ENCODE peak calls at places on chromosomes 13 and 19, in eight cellular contexts. One of them, this sample, is unnamed.
A peak's percentile ranks its signal among the peaks of the same experiment; 100 is the strongest.

GRCh38 chr19:48121909-48122371 is 11.3 kb upstream of the PLA2G4C start:
- DNase-seq in HFFc6: peak; percentile 40
- DNase-seq in GM12865: peak; percentile 54
- DNase-seq in choroid plexus epithelial cell: peak; percentile 30
- DNase-seq in kidney tubule cell: no peak
- DNase-seq in CD4-positive, alpha-beta memory T cell: no peak
- DNase-seq in foreskin fibroblast: peak; percentile 74
- DNase-seq in left ventricle myocardium inferior: no peak
- DNase-seq in this sample: no peak

GRCh38 chr13:106083620-106084350 is 451.7 kb downstream of the EFNB2 start:
- DNase-seq in CD4-positive, alpha-beta memory T cell: no peak
- DNase-seq in HFFc6: peak; percentile 44
- DNase-seq in GM12865: peak; percentile 34
- DNase-seq in kidney tubule cell: peak; percentile 81
- DNase-seq in foreskin fibroblast: peak; percentile 40
- DNase-seq in choroid plexus epithelial cell: peak; percentile 78
- DNase-seq in left ventricle myocardium inferior: no peak
- DNase-seq in this sample: no peak

GRCh38 chr19:46859637-46860124 is 1.1 kb upstream of the ARHGAP35 start:
- DNase-seq in left ventricle myocardium inferior: peak; percentile 75
- DNase-seq in CD4-positive, alpha-beta memory T cell: no peak
- DNase-seq in HFFc6: peak; percentile 70
- DNase-seq in choroid plexus epithelial cell: peak; percentile 87
- DNase-seq in foreskin fibroblast: peak; percentile 62
- DNase-seq in kidney tubule cell: peak; percentile 81
- DNase-seq in GM12865: no peak
- DNase-seq in this sample: no peak

GRCh38 chr13:33284916-33285315 is 639 bp downstream of the STARD13 start:
- DNase-seq in GM12865: no peak
- DNase-seq in left ventricle myocardium inferior: no peak
- DNase-seq in kidney tubule cell: peak; percentile 69
- DNase-seq in HFFc6: no peak
- DNase-seq in foreskin fibroblast: no peak
- DNase-seq in choroid plexus epithelial cell: peak; percentile 46
- DNase-seq in CD4-positive, alpha-beta memory T cell: no peak
- DNase-seq in this sample: no peak

GRCh38 chr13:105679832-105680231 is 855.6 kb downstream of the EFNB2 start:
- DNase-seq in CD4-positive, alpha-beta memory T cell: no peak
- DNase-seq in GM12865: no peak
- DNase-seq in foreskin fibroblast: no peak
- DNase-seq in choroid plexus epithelial cell: no peak
- DNase-seq in left ventricle myocardium inferior: no peak
- DNase-seq in kidney tubule cell: no peak
- DNase-seq in HFFc6: no peak
- DNase-seq in this sample: no peak

GRCh38 chr13:24083141-24083540 is 77.4 kb upstream of the SPATA13 start:
- DNase-seq in foreskin fibroblast: no peak
- DNase-seq in HFFc6: no peak
- DNase-seq in choroid plexus epithelial cell: no peak
- DNase-seq in CD4-positive, alpha-beta memory T cell: no peak
- DNase-seq in left ventricle myocardium inferior: no peak
- DNase-seq in GM12865: no peak
- DNase-seq in kidney tubule cell: no peak
- DNase-seq in this sample: no peak

GRCh38 chr13:106212436-106213010 is 322.9 kb downstream of the EFNB2 start:
- DNase-seq in HFFc6: no peak
- DNase-seq in CD4-positive, alpha-beta memory T cell: no peak
- DNase-seq in left ventricle myocardium inferior: no peak
- DNase-seq in foreskin fibroblast: no peak
- DNase-seq in GM12865: no peak
- DNase-seq in kidney tubule cell: no peak
- DNase-seq in choroid plexus epithelial cell: no peak
- DNase-seq in this sample: no peak

GRCh38 chr13:69970521-69970920 is 137.1 kb upstream of the ATXN8OS start:
- DNase-seq in HFFc6: no peak
- DNase-seq in choroid plexus epithelial cell: no peak
- DNase-seq in kidney tubule cell: peak; percentile 84
- DNase-seq in GM12865: no peak
- DNase-seq in foreskin fibroblast: no peak
- DNase-seq in CD4-positive, alpha-beta memory T cell: no peak
- DNase-seq in left ventricle myocardium inferior: no peak
- DNase-seq in this sample: no peak

GRCh38 chr13:95338905-95339304 is 37.7 kb upstream of the ABCC4 start:
- DNase-seq in CD4-positive, alpha-beta memory T cell: no peak
- DNase-seq in GM12865: no peak
- DNase-seq in HFFc6: no peak
- DNase-seq in choroid plexus epithelial cell: no peak
- DNase-seq in foreskin fibroblast: no peak
- DNase-seq in left ventricle myocardium inferior: no peak
- DNase-seq in kidney tubule cell: no peak
- DNase-seq in this sample: no peak

GRCh38 chr19:13023666-13024065 is 28.4 kb downstream of the NFIX start:
- DNase-seq in HFFc6: no peak
- DNase-seq in left ventricle myocardium inferior: no peak
- DNase-seq in choroid plexus epithelial cell: no peak
- DNase-seq in CD4-positive, alpha-beta memory T cell: no peak
- DNase-seq in GM12865: no peak
- DNase-seq in kidney tubule cell: no peak
- DNase-seq in foreskin fibroblast: no peak
- DNase-seq in this sample: no peak

GRCh38 chr19:28497137-28497536 is 715.8 kb downstream of the UQCRFS1 start:
- DNase-seq in HFFc6: no peak
- DNase-seq in left ventricle myocardium inferior: no peak
- DNase-seq in GM12865: no peak
- DNase-seq in CD4-positive, alpha-beta memory T cell: no peak
- DNase-seq in foreskin fibroblast: no peak
- DNase-seq in kidney tubule cell: peak; percentile 75
- DNase-seq in choroid plexus epithelial cell: peak; percentile 53
- DNase-seq in this sample: no peak

GRCh38 chr19:52638601-52639000 is 446 bp upstream of the ZNF83 start:
- DNase-seq in choroid plexus epithelial cell: no peak
- DNase-seq in GM12865: no peak
- DNase-seq in CD4-positive, alpha-beta memory T cell: no peak
- DNase-seq in HFFc6: no peak
- DNase-seq in kidney tubule cell: peak; percentile 84
- DNase-seq in left ventricle myocardium inferior: peak; percentile 22
- DNase-seq in foreskin fibroblast: no peak
- DNase-seq in this sample: no peak